ENCODE peak calls at places on chromosome 1, in six cellular contexts. One of them, this sample, is unnamed.

GRCh38 chr1:7810395-7810794 is 26.3 kb downstream of the PER3 start:
- DNase-seq in H1: no peak
- DNase-seq in mesenchymal stem cell: peak; percentile 94
- DNase-seq in H9: no peak
- DNase-seq in trophoblast cell: peak; percentile 54
- DNase-seq in IMR-90: peak; percentile 96
- DNase-seq in this sample: no peak

GRCh38 chr1:28510350-28511223 is 4.7 kb downstream of the RCC1 start:
- DNase-seq in trophoblast cell: no peak
- DNase-seq in H1: no peak
- DNase-seq in IMR-90: peak; percentile 52
- DNase-seq in H9: peak; percentile 59
- DNase-seq in mesenchymal stem cell: peak; percentile 44
- DNase-seq in this sample: no peak

GRCh38 chr1:40266786-40267535 is 8.9 kb downstream of the ZMPSTE24 start:
- DNase-seq in H9: no peak
- DNase-seq in H1: no peak
- DNase-seq in trophoblast cell: no peak
- DNase-seq in IMR-90: no peak
- DNase-seq in mesenchymal stem cell: no peak
- DNase-seq in this sample: no peak

GRCh38 chr1:154730251-154730650 is 122.3 kb upstream of the ADAR start:
- DNase-seq in IMR-90: peak; percentile 38
- DNase-seq in trophoblast cell: no peak
- DNase-seq in H9: no peak
- DNase-seq in mesenchymal stem cell: peak; percentile 74
- DNase-seq in H1: no peak
- DNase-seq in this sample: no peak

GRCh38 chr1:63698001-63698838 is 75.6 kb upstream of the ROR1 start:
- DNase-seq in H1: no peak
- DNase-seq in H9: no peak
- DNase-seq in IMR-90: peak; percentile 33
- DNase-seq in trophoblast cell: no peak
- DNase-seq in mesenchymal stem cell: no peak
- DNase-seq in this sample: no peak

GRCh38 chr1:46487818-46488218 is 1.8 kb upstream of the DMBX1 start:
- DNase-seq in H9: peak; percentile 76
- DNase-seq in H1: no peak
- DNase-seq in mesenchymal stem cell: no peak
- DNase-seq in IMR-90: no peak
- DNase-seq in trophoblast cell: no peak
- DNase-seq in this sample: no peak

GRCh38 chr1:67978988-67979516 is 71.4 kb downstream of the DIRAS3 start:
- DNase-seq in trophoblast cell: peak; percentile 26
- DNase-seq in IMR-90: peak; percentile 88
- DNase-seq in H1: no peak
- DNase-seq in mesenchymal stem cell: no peak
- DNase-seq in H9: no peak
- DNase-seq in this sample: no peak

GRCh38 chr1:179872558-179872957 is 5.0 kb downstream of the TOR1AIP2 start:
- DNase-seq in H1: no peak
- DNase-seq in mesenchymal stem cell: no peak
- DNase-seq in trophoblast cell: no peak
- DNase-seq in IMR-90: no peak
- DNase-seq in H9: no peak
- DNase-seq in this sample: no peak

GRCh38 chr1:169682077-169682476 is 29.3 kb downstream of the SELL start:
- DNase-seq in H9: no peak
- DNase-seq in IMR-90: no peak
- DNase-seq in mesenchymal stem cell: no peak
- DNase-seq in trophoblast cell: no peak
- DNase-seq in H1: no peak
- DNase-seq in this sample: no peak

GRCh38 chr1:73911849-73912248 is 286.1 kb downstream of the LRRIQ3 start:
- DNase-seq in mesenchymal stem cell: no peak
- DNase-seq in H9: no peak
- DNase-seq in trophoblast cell: no peak
- DNase-seq in H1: no peak
- DNase-seq in IMR-90: no peak
- DNase-seq in this sample: no peak

GRCh38 chr1:183593356-183593755 is 3.1 kb upstream of the NCF2 start:
- DNase-seq in H9: no peak
- DNase-seq in trophoblast cell: no peak
- DNase-seq in mesenchymal stem cell: no peak
- DNase-seq in H1: no peak
- DNase-seq in IMR-90: no peak
- DNase-seq in this sample: no peak

GRCh38 chr1:209095627-209096595 is 487.6 kb upstream of the CAMK1G start:
- DNase-seq in IMR-90: peak; percentile 0
- DNase-seq in H1: no peak
- DNase-seq in trophoblast cell: peak; percentile 51
- DNase-seq in H9: no peak
- DNase-seq in mesenchymal stem cell: peak; percentile 42
- DNase-seq in this sample: no peak

GRCh38 chr1:55559111-55559510 is 343.9 kb upstream of the USP24 start:
- DNase-seq in IMR-90: peak; percentile 39
- DNase-seq in mesenchymal stem cell: no peak
- DNase-seq in H1: no peak
- DNase-seq in trophoblast cell: no peak
- DNase-seq in H9: no peak
- DNase-seq in this sample: no peak

GRCh38 chr1:39104158-39105060 is 78.3 kb downstream of the NDUFS5 start:
- DNase-seq in IMR-90: no peak
- DNase-seq in mesenchymal stem cell: peak; percentile 69
- DNase-seq in H1: no peak
- DNase-seq in trophoblast cell: peak; percentile 23
- DNase-seq in H9: peak; percentile 54
- DNase-seq in this sample: no peak

GRCh38 chr1:169368406-169368769 is 393 bp downstream of the BLZF1 start:
- DNase-seq in IMR-90: peak; percentile 2
- DNase-seq in trophoblast cell: peak; percentile 3
- DNase-seq in mesenchymal stem cell: no peak
- DNase-seq in H1: no peak
- DNase-seq in H9: peak; percentile 27
- DNase-seq in this sample: no peak

GRCh38 chr1:245448858-245449534 is 294.2 kb downstream of the KIF26B start:
- DNase-seq in trophoblast cell: no peak
- DNase-seq in mesenchymal stem cell: peak; percentile 91
- DNase-seq in H9: no peak
- DNase-seq in IMR-90: peak; percentile 64
- DNase-seq in H1: no peak
- DNase-seq in this sample: no peak

GRCh38 chr1:6239213-6239752 is 3.5 kb upstream of the ICMT start:
- DNase-seq in trophoblast cell: no peak
- DNase-seq in mesenchymal stem cell: no peak
- DNase-seq in IMR-90: no peak
- DNase-seq in H1: peak; percentile 65
- DNase-seq in H9: peak; percentile 88
- DNase-seq in this sample: no peak

GRCh38 chr1:233791372-233791703 is 113.1 kb upstream of the SLC35F3 start:
- DNase-seq in H1: no peak
- DNase-seq in IMR-90: no peak
- DNase-seq in mesenchymal stem cell: no peak
- DNase-seq in H9: no peak
- DNase-seq in trophoblast cell: no peak
- DNase-seq in this sample: no peak

GRCh38 chr1:233794863-233795262 is 109.6 kb upstream of the SLC35F3 start:
- DNase-seq in H9: no peak
- DNase-seq in trophoblast cell: no peak
- DNase-seq in IMR-90: no peak
- DNase-seq in mesenchymal stem cell: no peak
- DNase-seq in H1: no peak
- DNase-seq in this sample: no peak

GRCh38 chr1:233790662-233791371 is 113.7 kb upstream of the SLC35F3 start:
- DNase-seq in H1: no peak
- DNase-seq in IMR-90: peak; percentile 34
- DNase-seq in trophoblast cell: peak; percentile 35
- DNase-seq in mesenchymal stem cell: peak; percentile 39
- DNase-seq in H9: peak; percentile 40
- DNase-seq in this sample: peak; percentile 44

GRCh38 chr1:233791750-233792149 is 112.7 kb upstream of the SLC35F3 start:
- DNase-seq in mesenchymal stem cell: no peak
- DNase-seq in H9: no peak
- DNase-seq in IMR-90: no peak
- DNase-seq in H1: no peak
- DNase-seq in trophoblast cell: no peak
- DNase-seq in this sample: no peak

DNA sequence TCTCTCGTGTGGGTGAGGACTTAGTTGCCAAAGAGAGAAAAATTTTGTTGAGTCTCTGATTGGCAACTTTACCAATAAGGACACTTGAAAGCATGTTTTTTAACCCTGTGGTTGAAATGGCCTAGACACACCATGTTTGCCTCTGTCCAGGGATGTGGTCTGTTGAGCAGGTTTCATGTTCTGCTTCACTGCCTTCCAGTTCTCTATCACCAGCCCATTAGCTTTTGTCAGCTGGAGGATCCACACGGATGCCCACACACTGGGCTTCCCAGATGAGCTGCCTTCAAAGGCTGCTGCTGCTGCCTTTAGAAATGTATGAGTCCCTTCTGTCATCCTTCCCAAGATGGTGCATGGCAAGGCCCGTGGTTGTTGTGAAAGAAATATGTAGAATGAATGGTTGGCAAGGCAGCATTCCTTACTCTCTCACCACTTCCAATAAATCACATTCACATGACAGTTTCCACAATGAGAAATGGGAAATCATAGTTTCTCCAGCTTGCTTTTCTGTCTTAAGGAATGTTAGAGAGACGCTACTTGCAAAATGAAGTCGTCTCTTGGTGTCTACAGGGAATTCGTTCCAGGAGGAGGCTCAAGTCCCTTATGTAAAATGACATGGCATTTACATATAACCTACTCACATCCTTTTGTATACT is 108.2 kb upstream of the SLC35F3 start:
- DNase-seq in H9: no peak
- DNase-seq in IMR-90: no peak
- DNase-seq in mesenchymal stem cell: no peak
- DNase-seq in H1: no peak
- DNase-seq in trophoblast cell: no peak
- DNase-seq in this sample: no peak
- H3K9me3 ChIP-seq in H9: no peaks in the 10 kb centered on the region
- H3K9me3 ChIP-seq in IMR-90: peaks cover 14% of the 10 kb centered on the region
- H3K9me3 ChIP-seq in mesenchymal stem cell: no peaks in the 10 kb centered on the region
- H3K9me3 ChIP-seq in H1: peaks cover 7% of the 10 kb centered on the region
- H3K9me3 ChIP-seq in trophoblast cell: peaks cover 1% of the 10 kb centered on the region
- H3K9me3 ChIP-seq in this sample: no peaks in the 10 kb centered on the region

DNA sequence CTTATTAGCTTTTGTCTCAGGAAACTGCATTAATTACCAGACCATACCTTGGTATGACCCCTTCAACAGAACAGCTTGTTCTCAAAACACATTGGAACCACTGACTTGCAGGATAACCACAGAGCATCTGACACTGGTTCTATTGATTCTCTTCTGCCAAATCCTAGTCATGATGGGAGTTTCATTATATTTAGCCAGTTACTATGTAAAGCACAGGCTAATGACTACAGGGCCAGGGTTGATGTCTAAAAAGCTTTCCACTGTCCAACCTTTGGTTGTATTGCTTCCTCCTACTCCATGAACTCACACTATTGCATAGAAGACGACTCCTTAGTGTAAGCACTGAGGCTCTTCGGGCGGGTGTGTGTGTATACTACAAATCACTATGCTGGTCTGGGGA is 3.8 kb downstream of the STMN1 start:
- DNase-seq in H9: no peak
- DNase-seq in IMR-90: no peak
- DNase-seq in mesenchymal stem cell: no peak
- DNase-seq in trophoblast cell: no peak
- DNase-seq in H1: no peak
- DNase-seq in this sample: no peak
- H3K9ac ChIP-seq in H9: no peak overlapping the region
- H3K9ac ChIP-seq in IMR-90: no peak overlapping the region
- H3K9ac ChIP-seq in mesenchymal stem cell: no peak overlapping the region
- H3K9ac ChIP-seq in trophoblast cell: no peak overlapping the region
- H3K9ac ChIP-seq in H1: no peak overlapping the region
- H3K9ac ChIP-seq in this sample: no peak overlapping the region

DNA sequence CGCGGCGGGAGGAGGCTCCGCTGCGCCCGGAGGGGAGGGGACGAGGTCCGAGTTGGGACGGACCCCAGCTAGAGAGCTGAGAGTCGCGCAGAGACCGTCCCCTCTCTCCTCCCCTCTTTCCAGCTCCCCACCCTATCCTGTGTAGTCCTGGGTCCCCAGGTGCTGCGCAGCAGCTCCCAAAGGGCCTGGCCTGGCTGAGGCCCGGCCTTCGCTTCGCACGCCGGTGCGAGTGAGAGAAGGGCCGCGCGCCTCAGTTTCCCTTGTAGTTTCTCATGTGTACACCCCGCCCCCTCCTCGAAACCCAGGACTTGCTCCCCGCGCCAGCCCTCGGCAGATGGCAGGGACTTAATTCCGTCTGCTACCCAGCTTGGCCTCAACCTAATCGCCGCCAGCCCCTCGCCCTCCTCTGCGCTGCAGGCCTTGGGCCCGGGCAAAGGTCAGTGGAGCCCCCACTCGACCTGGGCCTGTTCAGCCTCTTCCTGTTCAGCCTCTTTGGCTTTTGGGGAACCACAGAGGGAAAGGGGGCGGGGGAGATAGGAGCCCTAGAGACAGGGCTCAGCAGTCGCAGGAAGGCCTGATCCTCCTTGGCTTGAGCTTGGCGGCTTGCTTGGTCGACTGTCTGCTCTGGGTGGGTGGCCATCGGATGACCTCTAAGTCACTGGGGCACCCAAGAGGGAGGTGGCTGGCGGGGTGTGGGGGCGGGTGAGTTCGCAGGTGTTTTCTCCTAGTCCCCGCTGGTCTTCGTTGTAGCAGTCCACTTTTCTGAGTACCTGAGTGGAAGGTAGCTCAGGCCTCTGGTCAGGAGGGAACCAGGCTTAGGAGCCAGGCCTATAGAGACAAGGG is 1.0 kb downstream of the ZNF687 start:
- DNase-seq in trophoblast cell: no peak
- DNase-seq in H1: no peak
- DNase-seq in H9: no peak
- DNase-seq in IMR-90: no peak
- DNase-seq in mesenchymal stem cell: peak; percentile 35
- DNase-seq in this sample: peak; percentile 23
- H4K8ac ChIP-seq in trophoblast cell: peak overlapping the region; percentile 84
- H4K8ac ChIP-seq in H1: peak overlapping the region; percentile 93
- H4K8ac ChIP-seq in H9: no peak overlapping the region
- H4K8ac ChIP-seq in IMR-90: peak overlapping the region; percentile 76
- H4K8ac ChIP-seq in mesenchymal stem cell: peak overlapping the region; percentile 92
- H4K8ac ChIP-seq in this sample: no peak overlapping the region

GRCh38 chr1:113990966-113991365 is 11.7 kb downstream of the OLFML3 start:
- DNase-seq in H9: no peak
- DNase-seq in IMR-90: no peak
- DNase-seq in H1: no peak
- DNase-seq in trophoblast cell: peak; percentile 20
- DNase-seq in mesenchymal stem cell: no peak
- DNase-seq in this sample: no peak

GRCh38 chr1:113991467-113991997 is 12.3 kb downstream of the OLFML3 start:
- DNase-seq in IMR-90: no peak
- DNase-seq in H9: no peak
- DNase-seq in H1: no peak
- DNase-seq in mesenchymal stem cell: no peak
- DNase-seq in trophoblast cell: no peak
- DNase-seq in this sample: no peak

GRCh38 chr1:113993766-113994165 is 14.5 kb downstream of the OLFML3 start:
- DNase-seq in H1: no peak
- DNase-seq in trophoblast cell: peak; percentile 68
- DNase-seq in mesenchymal stem cell: no peak
- DNase-seq in H9: no peak
- DNase-seq in IMR-90: no peak
- DNase-seq in this sample: no peak

GRCh38 chr1:113995382-113995781 is 16.1 kb downstream of the OLFML3 start:
- DNase-seq in trophoblast cell: no peak
- DNase-seq in IMR-90: no peak
- DNase-seq in mesenchymal stem cell: no peak
- DNase-seq in H9: no peak
- DNase-seq in H1: no peak
- DNase-seq in this sample: no peak

GRCh38 chr1:113993072-113993471 is 13.8 kb downstream of the OLFML3 start:
- DNase-seq in mesenchymal stem cell: no peak
- DNase-seq in IMR-90: no peak
- DNase-seq in H1: no peak
- DNase-seq in H9: no peak
- DNase-seq in trophoblast cell: no peak
- DNase-seq in this sample: no peak
- H3K9me3 ChIP-seq in mesenchymal stem cell: peaks cover 23% of the 10 kb centered on the region
- H3K9me3 ChIP-seq in IMR-90: peaks cover 10% of the 10 kb centered on the region
- H3K9me3 ChIP-seq in H1: no peaks in the 10 kb centered on the region
- H3K9me3 ChIP-seq in H9: peaks cover 8% of the 10 kb centered on the region
- H3K9me3 ChIP-seq in trophoblast cell: peaks cover 13% of the 10 kb centered on the region
- H3K9me3 ChIP-seq in this sample: peaks cover 3% of the 10 kb centered on the region

This sample was measured in neuronal stem cell.